ENCODE peak calls at places on chromosomes 6 and 20, in six cellular contexts. B, H, Y, I, Q and G are unnamed samples.

GRCh38 chr6:107704377-107705013 is 119.6 kb downstream of the SCML4 start:
- DNase-seq in B (no peak), H (no peak), Y (no peak), I (peak; percentile 68), Q (peak; percentile 18), G (peak; percentile 74)

GRCh38 chr6:45558858-45559257 is 181.1 kb upstream of the SUPT3H start:
- DNase-seq in B (no peak), H (no peak), Y (no peak), I (no peak), Q (no peak), G (no peak)

GRCh38 chr6:143405381-143406154 is 44.9 kb downstream of the ADAT2 start:
- DNase-seq in B (no peak), H (no peak), Y (no peak), I (peak; percentile 35), Q (no peak), G (no peak)

GRCh38 chr6:4611441-4612129 is 164.6 kb upstream of the CDYL start:
- DNase-seq in B (no peak), H (no peak), Y (no peak), I (no peak), Q (no peak), G (no peak)

GRCh38 chr6:156942266-156942665 is 165.1 kb downstream of the ARID1B start:
- DNase-seq in B (no peak), H (no peak), Y (peak; percentile 41), I (no peak), Q (no peak), G (no peak)

GRCh38 chr6:111605100-111605748 is 454 bp downstream of the TRAF3IP2 start:
- DNase-seq in B (peak; percentile 2), H (no peak), Y (no peak), I (peak; percentile 86), Q (no peak), G (peak; percentile 97)

GRCh38 chr20:48530957-48531356 is 296.8 kb downstream of the PREX1 start:
- DNase-seq in B (no peak), H (no peak), Y (no peak), I (no peak), Q (no peak), G (no peak)

GRCh38 chr20:51565741-51566140 is 23.2 kb upstream of the NFATC2 start:
- DNase-seq in B (no peak), H (no peak), Y (no peak), I (peak; percentile 32), Q (no peak), G (no peak)

GRCh38 chr20:34956751-34957472 is 1.2 kb downstream of the MYH7B start:
- DNase-seq in B (no peak), H (no peak), Y (no peak), I (no peak), Q (no peak), G (no peak)

GRCh38 chr6:163863565-163863964 is 449.0 kb downstream of the QKI start:
- DNase-seq in B (no peak), H (no peak), Y (no peak), I (no peak), Q (no peak), G (no peak)

GRCh38 chr20:39853664-39854063 is 835.4 kb downstream of the MAFB start:
- DNase-seq in B (no peak), H (peak; percentile 58), Y (no peak), I (peak; percentile 82), Q (no peak), G (peak; percentile 44)

GRCh38 chr6:63888416-63888815 is 252.8 kb downstream of the PHF3 start:
- DNase-seq in B (no peak), H (no peak), Y (no peak), I (no peak), Q (no peak), G (no peak)

GRCh38 chr6:166624275-166624674 is 2.8 kb downstream of the RPS6KA2 start:
- DNase-seq in B (no peak), H (no peak), Y (no peak), I (peak; percentile 69), Q (no peak), G (peak; percentile 95)

GRCh38 chr6:56749632-56750151 is 107.0 kb upstream of the DST start:
- DNase-seq in B (no peak), H (no peak), Y (no peak), I (peak; percentile 89), Q (peak; percentile 91), G (peak; percentile 69)

GRCh38 chr6:42315991-42316378 is 98.3 kb upstream of the MRPS10 start:
- DNase-seq in B (no peak), H (peak; percentile 86), Y (no peak), I (peak; percentile 99), Q (peak; percentile 90), G (peak; percentile 94)

GRCh38 chr6:42316390-42316970 is 98.8 kb upstream of the MRPS10 start:
- DNase-seq in B (no peak), H (peak; percentile 61), Y (no peak), I (peak; percentile 90), Q (no peak), G (peak; percentile 72)

GRCh38 chr6:42314571-42314950 is 96.9 kb upstream of the MRPS10 start:
- DNase-seq in B (no peak), H (no peak), Y (no peak), I (no peak), Q (no peak), G (no peak)

GRCh38 chr6:42313941-42314570 is 96.4 kb upstream of the MRPS10 start:
- DNase-seq in B (no peak), H (peak; percentile 79), Y (no peak), I (peak; percentile 86), Q (no peak), G (peak; percentile 53)

DNA sequence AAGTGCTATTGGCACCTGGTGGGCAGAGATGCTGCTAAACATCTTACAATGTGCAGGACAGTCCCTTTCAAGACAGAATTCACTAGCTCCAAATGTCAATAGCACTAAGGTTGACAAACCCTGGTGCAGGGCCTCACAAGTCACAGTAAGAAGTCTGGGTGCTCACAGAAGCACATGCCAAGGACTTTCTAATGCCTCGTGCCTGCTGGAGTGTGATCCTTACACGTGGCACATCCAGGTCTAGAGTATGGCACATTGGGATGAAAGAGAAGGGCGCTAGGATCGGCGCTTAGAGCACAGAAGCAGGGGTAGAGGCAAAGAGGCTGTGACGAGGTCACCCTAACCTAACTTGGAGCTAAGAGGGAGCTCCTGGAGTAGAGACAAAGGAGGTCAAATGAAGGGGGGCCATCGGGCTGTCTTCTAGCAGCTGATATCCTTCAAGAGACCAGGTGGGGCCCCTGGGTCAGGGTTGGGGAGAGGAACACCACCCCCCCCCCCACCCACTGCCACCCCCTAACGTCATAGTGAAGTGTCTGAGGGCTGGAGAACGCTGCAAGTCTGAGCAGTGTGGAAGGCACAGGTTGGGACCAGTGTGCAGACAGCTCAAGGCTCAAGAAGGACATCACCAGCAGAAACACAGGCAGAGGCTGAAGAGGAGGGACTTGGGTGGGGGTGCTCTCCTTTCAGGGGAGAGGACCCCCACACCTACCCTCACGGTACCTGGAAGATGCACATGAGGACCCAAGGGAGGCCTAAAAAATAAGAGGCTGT is 97.7 kb upstream of the MRPS10 start:
- DNase-seq in B (no peak), H (no peak), Y (no peak), I (no peak), Q (no peak), G (no peak)
- H3K4me3 ChIP-seq in B (no peak overlapping the region), H (no peak overlapping the region), Y (no peak overlapping the region), I (no peak overlapping the region), Q (peak overlapping the region; percentile 42), G (no peak overlapping the region)

DNA sequence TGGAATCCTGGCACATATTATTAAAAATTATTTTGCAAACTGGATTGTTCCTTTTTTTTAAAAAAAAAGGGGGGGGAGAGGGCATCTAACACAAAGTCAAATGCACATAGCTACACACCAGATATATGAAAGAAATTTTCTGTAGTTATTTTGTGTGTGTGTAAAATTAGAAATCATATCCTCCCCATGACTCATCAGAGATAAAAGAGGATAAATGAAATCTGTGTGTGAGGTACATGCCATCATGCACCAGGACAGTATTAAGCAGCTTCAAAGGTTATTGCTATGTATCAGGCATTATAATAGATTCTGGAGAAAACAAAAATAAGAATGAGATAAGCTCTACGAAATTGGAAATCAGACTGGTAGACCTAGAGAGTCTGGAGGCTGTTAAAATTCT is 5.2 kb downstream of the BTBD9 start:
- DNase-seq in B (no peak), H (no peak), Y (no peak), I (peak; percentile 18), Q (no peak), G (no peak)
- H3K4me3 ChIP-seq in B (no peak overlapping the region), H (no peak overlapping the region), Y (no peak overlapping the region), I (no peak overlapping the region), Q (no peak overlapping the region), G (no peak overlapping the region)

DNA sequence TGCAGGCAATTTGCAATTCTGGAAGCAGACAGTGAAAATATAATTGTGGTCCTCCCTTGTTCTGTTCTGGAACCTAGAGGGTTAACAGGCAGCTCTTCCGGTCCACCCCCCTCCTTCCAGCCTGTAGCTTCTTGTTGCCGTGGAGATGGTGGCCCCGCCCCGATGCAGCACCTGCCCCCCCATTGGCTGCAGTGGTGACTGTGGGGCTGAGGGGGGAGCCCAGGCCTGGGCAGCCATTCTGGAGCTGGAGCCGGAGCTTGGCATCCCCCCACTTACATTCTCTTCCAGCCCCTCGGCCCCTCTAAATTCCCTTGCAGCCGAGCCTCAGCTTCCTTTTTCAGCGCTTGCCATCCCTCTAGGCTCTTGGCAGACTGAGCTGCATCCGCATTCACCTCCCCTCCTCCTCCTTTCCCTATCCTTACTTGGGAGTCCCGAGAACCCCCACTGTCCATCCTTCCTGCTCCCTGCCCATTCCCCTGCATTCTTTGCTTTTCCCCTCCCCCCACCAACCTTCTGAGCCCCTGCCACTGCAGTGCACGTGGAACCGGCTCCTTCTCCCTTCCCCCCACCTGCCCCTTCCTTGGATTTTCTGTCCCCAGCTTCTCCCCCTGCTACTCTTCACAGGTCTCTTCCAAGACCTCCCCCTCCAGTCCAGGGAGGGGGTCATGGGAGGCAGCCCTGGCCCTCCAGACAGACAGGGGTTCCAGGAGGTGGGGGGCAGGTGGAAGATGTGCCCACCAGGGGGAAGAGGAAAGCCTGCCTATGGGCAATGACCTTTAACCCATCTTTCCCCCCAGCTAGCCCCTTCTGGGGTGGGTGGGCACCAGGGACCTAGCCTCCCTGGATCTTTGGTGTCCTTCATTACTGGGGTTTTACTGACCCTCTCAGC is 11.4 kb downstream of the SYNGAP1 start:
- DNase-seq in B (peak; percentile 79), H (no peak), Y (no peak), I (peak; percentile 65), Q (no peak), G (peak; percentile 57)
- H3K4me3 ChIP-seq in B (peak overlapping the region; percentile 34), H (peak overlapping the region; percentile 25), Y (no peak overlapping the region), I (no peak overlapping the region), Q (peak overlapping the region; percentile 47), G (peak overlapping the region; percentile 7)

GRCh38 chr6:33071579-33071978 is 1.9 kb downstream of the HLA-DPA1 start:
- DNase-seq in B (no peak), H (no peak), Y (no peak), I (no peak), Q (no peak), G (no peak)
- H3K4me3 ChIP-seq in B (peak overlapping the region; percentile 73), H (no peak overlapping the region), Y (no peak overlapping the region), I (no peak overlapping the region), Q (no peak overlapping the region), G (no peak overlapping the region)

GRCh38 chr6:2943564-2943955 is 27.8 kb downstream of the SERPINB6 start:
- DNase-seq in B (no peak), H (no peak), Y (no peak), I (no peak), Q (no peak), G (no peak)
- H3K4me3 ChIP-seq in B (peak overlapping the region; percentile 46), H (no peak overlapping the region), Y (no peak overlapping the region), I (no peak overlapping the region), Q (no peak overlapping the region), G (no peak overlapping the region)